ENCODE peak calls at places on chromosome 2, in seven cellular contexts. K is SK-N-SH, I is K562, G is HepG2, U is HCT116, Z is GM12878, N is H1. S is an unnamed sample.

GRCh38 chr2:79083846-79084376 is 3.9 kb downstream of the REG1B start:
- DNase-seq in K (peak), I (no peak), G (no peak), U (no peak), Z (no peak), N (no peak), S (no peak)

GRCh38 chr2:90207454-90208058 is 1516.1 kb downstream of the RPIA start:
- DNase-seq in K (peak), I (peak), G (peak), U (no peak), Z (peak), N (no peak), S (peak)

GRCh38 chr2:119480718-119481142 is 43.6 kb downstream of the SCTR start:
- DNase-seq in K (no peak), I (peak), G (peak), U (no peak), Z (no peak), N (no peak), S (no peak)

GRCh38 chr2:127174176-127174575 is 45.9 kb downstream of the CYP27C1 start:
- DNase-seq in K (peak), I (peak), G (no peak), U (no peak), Z (no peak), N (no peak), S (peak)

GRCh38 chr2:69563021-69563420 is 80.5 kb downstream of the AAK1 start:
- DNase-seq in K (no peak), I (no peak), G (no peak), U (no peak), Z (no peak), N (no peak), S (no peak)

GRCh38 chr2:240326246-240326645 is 109.2 kb upstream of the GPC1 start:
- DNase-seq in K (no peak), I (no peak), G (no peak), U (no peak), Z (no peak), N (no peak), S (no peak)

GRCh38 chr2:67824196-67824595 is 238.6 kb downstream of the C1D start:
- DNase-seq in K (no peak), I (no peak), G (no peak), U (no peak), Z (no peak), N (no peak), S (no peak)

GRCh38 chr2:104658840-104659591 is 194.9 kb upstream of the POU3F3 start:
- DNase-seq in K (no peak), I (no peak), G (no peak), U (no peak), Z (no peak), N (peak), S (no peak)

GRCh38 chr2:230976671-230977171 is 19.2 kb upstream of the SPATA3 start:
- DNase-seq in K (no peak), I (no peak), G (no peak), U (no peak), Z (no peak), N (no peak), S (no peak)

GRCh38 chr2:8160959-8161358 is 520.9 kb upstream of the ID2 start:
- DNase-seq in K (no peak), I (no peak), G (no peak), U (no peak), Z (no peak), N (no peak), S (no peak)

GRCh38 chr2:241815477-241816430 is 6.8 kb downstream of the NEU4 start:
- DNase-seq in K (peak), I (no peak), G (no peak), U (no peak), Z (no peak), N (no peak), S (no peak)
- TF ChIP-seq JUND in K (no peak), I (no peak), G (no peak), U (no peak), Z (no peak), N (no peak), S (no peak)

GRCh38 chr2:96260404-96261260 is 5.2 kb downstream of the TMEM127 start:
- DNase-seq in K (peak), I (peak), G (peak), U (peak), Z (no peak), N (no peak), S (peak)
- TF ChIP-seq JUND in K (peak), I (peak), G (peak), U (peak), Z (no peak), N (no peak), S (no peak)

DNA sequence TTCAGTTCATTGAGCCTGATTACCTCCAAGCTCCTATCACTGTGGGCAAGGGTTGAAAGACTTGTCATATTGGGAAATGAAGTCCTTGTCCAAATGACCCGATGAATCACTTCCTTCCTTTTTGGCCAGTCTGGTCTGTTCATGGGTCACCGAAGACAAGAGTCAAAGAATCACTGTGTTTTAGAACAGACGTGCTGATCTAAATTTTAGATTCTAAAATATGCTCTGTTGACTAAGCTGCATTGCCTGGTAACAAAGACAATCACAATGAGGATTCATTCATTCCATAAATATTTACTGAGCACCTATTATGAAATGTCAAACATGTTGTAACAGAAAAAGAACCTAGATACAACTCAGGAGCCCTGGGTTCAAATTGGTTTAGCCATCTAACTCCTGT is 99.4 kb upstream of the RND3 start:
- DNase-seq in K (no peak), I (no peak), G (peak), U (no peak), Z (no peak), N (no peak), S (peak)
- TF ChIP-seq JUND in K (no peak), I (no peak), G (no peak), U (no peak), Z (no peak), N (no peak), S (no peak)

DNA sequence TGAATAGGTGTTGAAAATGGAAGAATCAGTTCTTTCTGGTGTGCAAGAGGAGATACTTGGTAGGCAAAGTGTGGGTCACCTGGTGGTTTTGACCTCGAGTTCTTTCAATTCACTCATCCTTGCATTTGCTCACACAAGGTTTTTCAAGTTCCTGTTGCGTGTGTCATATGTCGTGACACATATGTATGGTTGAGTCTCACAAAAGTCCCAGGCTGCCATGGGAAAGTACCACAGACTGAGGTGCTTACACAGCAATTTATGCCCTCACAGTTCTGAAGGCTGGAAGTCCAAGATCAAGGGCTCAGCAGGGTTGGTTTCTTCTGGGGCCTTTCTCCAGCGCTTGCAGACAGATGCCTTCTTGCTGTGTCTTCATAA is 64.4 kb downstream of the NCK2 start:
- DNase-seq in K (no peak), I (no peak), G (no peak), U (no peak), Z (no peak), N (no peak), S (no peak)
- TF ChIP-seq JUND in K (no peak), I (no peak), G (no peak), U (no peak), Z (no peak), N (no peak), S (no peak)

S was measured in T47D.